ENCODE peak calls at places on chromosomes 7 and 10, in nine cellular contexts. One of them, this sample, is unnamed.

GRCh38 chr7:75039709-75040108 is 33.9 kb downstream of the RCC1L start:
- DNase-seq in transverse colon: no peak
- DNase-seq in AG10803: no peak
- DNase-seq in WERI-Rb-1: peak; percentile 86
- DNase-seq in kidney epithelial cell: no peak
- DNase-seq in OCI-LY7: no peak
- DNase-seq in adipocyte: no peak
- DNase-seq in AG04450: no peak
- DNase-seq in neural progenitor cell: no peak
- DNase-seq in this sample: no peak

GRCh38 chr10:109591631-109592030 is 331.7 kb downstream of the XPNPEP1 start:
- DNase-seq in transverse colon: no peak
- DNase-seq in AG10803: no peak
- DNase-seq in WERI-Rb-1: no peak
- DNase-seq in kidney epithelial cell: no peak
- DNase-seq in OCI-LY7: no peak
- DNase-seq in adipocyte: no peak
- DNase-seq in AG04450: no peak
- DNase-seq in neural progenitor cell: no peak
- DNase-seq in this sample: no peak

GRCh38 chr10:21518629-21519321 is 6.7 kb downstream of the SKIDA1 start:
- DNase-seq in transverse colon: no peak
- DNase-seq in AG10803: no peak
- DNase-seq in WERI-Rb-1: no peak
- DNase-seq in kidney epithelial cell: no peak
- DNase-seq in OCI-LY7: no peak
- DNase-seq in adipocyte: peak; percentile 40
- DNase-seq in AG04450: no peak
- DNase-seq in neural progenitor cell: peak; percentile 65
- DNase-seq in this sample: no peak

GRCh38 chr10:114239994-114240345 is 916 bp downstream of the VWA2 start:
- DNase-seq in transverse colon: no peak
- DNase-seq in AG10803: no peak
- DNase-seq in WERI-Rb-1: no peak
- DNase-seq in kidney epithelial cell: no peak
- DNase-seq in OCI-LY7: no peak
- DNase-seq in adipocyte: no peak
- DNase-seq in AG04450: no peak
- DNase-seq in neural progenitor cell: peak; percentile 29
- DNase-seq in this sample: no peak

GRCh38 chr10:11282156-11282555 is 264.5 kb downstream of the CELF2 start:
- DNase-seq in transverse colon: no peak
- DNase-seq in AG10803: no peak
- DNase-seq in WERI-Rb-1: no peak
- DNase-seq in kidney epithelial cell: no peak
- DNase-seq in OCI-LY7: no peak
- DNase-seq in adipocyte: no peak
- DNase-seq in AG04450: no peak
- DNase-seq in neural progenitor cell: no peak
- DNase-seq in this sample: no peak

GRCh38 chr10:87093461-87094372 is 926 bp downstream of the GLUD1 start:
- DNase-seq in transverse colon: peak; percentile 73
- DNase-seq in AG10803: peak; percentile 25
- DNase-seq in WERI-Rb-1: peak; percentile 68
- DNase-seq in kidney epithelial cell: no peak
- DNase-seq in OCI-LY7: peak; percentile 71
- DNase-seq in adipocyte: peak; percentile 68
- DNase-seq in AG04450: no peak
- DNase-seq in neural progenitor cell: peak; percentile 69
- DNase-seq in this sample: no peak

GRCh38 chr7:2886900-2887299 is 42.8 kb upstream of the GNA12 start:
- DNase-seq in transverse colon: peak; percentile 45
- DNase-seq in AG10803: peak; percentile 71
- DNase-seq in WERI-Rb-1: peak; percentile 73
- DNase-seq in kidney epithelial cell: no peak
- DNase-seq in OCI-LY7: peak; percentile 84
- DNase-seq in adipocyte: peak; percentile 82
- DNase-seq in AG04450: peak; percentile 56
- DNase-seq in neural progenitor cell: peak; percentile 84
- DNase-seq in this sample: peak; percentile 75

GRCh38 chr10:62885656-62886461 is 69.7 kb upstream of the EGR2 start:
- DNase-seq in transverse colon: no peak
- DNase-seq in AG10803: peak; percentile 33
- DNase-seq in WERI-Rb-1: no peak
- DNase-seq in kidney epithelial cell: peak; percentile 18
- DNase-seq in OCI-LY7: no peak
- DNase-seq in adipocyte: peak; percentile 6
- DNase-seq in AG04450: no peak
- DNase-seq in neural progenitor cell: no peak
- DNase-seq in this sample: no peak

GRCh38 chr10:131576341-131577177 is 265.0 kb upstream of the TCERG1L start:
- DNase-seq in transverse colon: no peak
- DNase-seq in AG10803: no peak
- DNase-seq in WERI-Rb-1: no peak
- DNase-seq in kidney epithelial cell: no peak
- DNase-seq in OCI-LY7: no peak
- DNase-seq in adipocyte: no peak
- DNase-seq in AG04450: no peak
- DNase-seq in neural progenitor cell: no peak
- DNase-seq in this sample: no peak

GRCh38 chr10:124722812-124723783 is 21.1 kb downstream of the FAM53B start:
- DNase-seq in transverse colon: peak; percentile 66
- DNase-seq in AG10803: no peak
- DNase-seq in WERI-Rb-1: no peak
- DNase-seq in kidney epithelial cell: no peak
- DNase-seq in OCI-LY7: no peak
- DNase-seq in adipocyte: no peak
- DNase-seq in AG04450: no peak
- DNase-seq in neural progenitor cell: no peak
- DNase-seq in this sample: no peak

GRCh38 chr7:11458736-11459483 is 373.1 kb downstream of the THSD7A start:
- DNase-seq in transverse colon: no peak
- DNase-seq in AG10803: peak; percentile 57
- DNase-seq in WERI-Rb-1: no peak
- DNase-seq in kidney epithelial cell: peak; percentile 54
- DNase-seq in OCI-LY7: no peak
- DNase-seq in adipocyte: peak; percentile 57
- DNase-seq in AG04450: peak; percentile 29
- DNase-seq in neural progenitor cell: no peak
- DNase-seq in this sample: peak; percentile 87

GRCh38 chr7:91875851-91876250 is 4.7 kb downstream of the MTERF1 start:
- DNase-seq in transverse colon: no peak
- DNase-seq in AG10803: peak; percentile 41
- DNase-seq in WERI-Rb-1: no peak
- DNase-seq in kidney epithelial cell: no peak
- DNase-seq in OCI-LY7: no peak
- DNase-seq in adipocyte: peak; percentile 45
- DNase-seq in AG04450: no peak
- DNase-seq in neural progenitor cell: no peak
- DNase-seq in this sample: no peak

GRCh38 chr7:145831616-145832206 is 284.9 kb upstream of the CNTNAP2 start:
- DNase-seq in transverse colon: no peak
- DNase-seq in AG10803: no peak
- DNase-seq in WERI-Rb-1: no peak
- DNase-seq in kidney epithelial cell: no peak
- DNase-seq in OCI-LY7: no peak
- DNase-seq in adipocyte: no peak
- DNase-seq in AG04450: no peak
- DNase-seq in neural progenitor cell: no peak
- DNase-seq in this sample: no peak
- H3K4me3 ChIP-seq in transverse colon: no peak overlapping the region
- H3K4me3 ChIP-seq in AG10803: no peak overlapping the region
- H3K4me3 ChIP-seq in WERI-Rb-1: no peak overlapping the region
- H3K4me3 ChIP-seq in kidney epithelial cell: no peak overlapping the region
- H3K4me3 ChIP-seq in OCI-LY7: no peak overlapping the region
- H3K4me3 ChIP-seq in adipocyte: no peak overlapping the region
- H3K4me3 ChIP-seq in AG04450: no peak overlapping the region
- H3K4me3 ChIP-seq in neural progenitor cell: no peak overlapping the region
- H3K4me3 ChIP-seq in this sample: no peak overlapping the region

DNA sequence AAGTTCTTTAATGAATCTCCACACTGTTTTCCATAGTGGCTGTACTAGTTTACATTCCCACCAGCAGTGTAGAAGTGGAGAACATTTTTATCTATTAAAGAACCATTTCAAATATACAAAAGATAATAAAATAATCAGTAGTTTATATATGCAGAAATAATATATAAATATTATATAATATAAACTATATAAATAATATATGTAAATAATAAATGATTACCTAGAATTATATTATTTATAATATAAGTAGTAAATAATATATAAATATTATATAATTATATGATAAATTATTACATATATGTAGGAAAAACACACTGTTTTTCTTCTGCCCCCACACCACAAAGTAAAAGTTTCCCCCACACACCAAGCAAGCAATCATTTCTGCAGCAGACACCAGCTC is 83.5 kb upstream of the NEUROD6 start:
- DNase-seq in transverse colon: no peak
- DNase-seq in AG10803: no peak
- DNase-seq in WERI-Rb-1: no peak
- DNase-seq in kidney epithelial cell: no peak
- DNase-seq in OCI-LY7: no peak
- DNase-seq in adipocyte: no peak
- DNase-seq in AG04450: no peak
- DNase-seq in neural progenitor cell: no peak
- DNase-seq in this sample: no peak
- H3K4me3 ChIP-seq in transverse colon: no peak overlapping the region
- H3K4me3 ChIP-seq in AG10803: no peak overlapping the region
- H3K4me3 ChIP-seq in WERI-Rb-1: no peak overlapping the region
- H3K4me3 ChIP-seq in kidney epithelial cell: no peak overlapping the region
- H3K4me3 ChIP-seq in OCI-LY7: no peak overlapping the region
- H3K4me3 ChIP-seq in adipocyte: no peak overlapping the region
- H3K4me3 ChIP-seq in AG04450: no peak overlapping the region
- H3K4me3 ChIP-seq in neural progenitor cell: no peak overlapping the region
- H3K4me3 ChIP-seq in this sample: no peak overlapping the region

GRCh38 chr7:14833707-14834106 is 68.8 kb downstream of the DGKB start:
- DNase-seq in transverse colon: no peak
- DNase-seq in AG10803: peak; percentile 33
- DNase-seq in WERI-Rb-1: no peak
- DNase-seq in kidney epithelial cell: no peak
- DNase-seq in OCI-LY7: no peak
- DNase-seq in adipocyte: peak; percentile 30
- DNase-seq in AG04450: no peak
- DNase-seq in neural progenitor cell: no peak
- DNase-seq in this sample: no peak

GRCh38 chr7:14835399-14835798 is 67.2 kb downstream of the DGKB start:
- DNase-seq in transverse colon: no peak
- DNase-seq in AG10803: no peak
- DNase-seq in WERI-Rb-1: no peak
- DNase-seq in kidney epithelial cell: no peak
- DNase-seq in OCI-LY7: no peak
- DNase-seq in adipocyte: no peak
- DNase-seq in AG04450: no peak
- DNase-seq in neural progenitor cell: no peak
- DNase-seq in this sample: no peak

GRCh38 chr7:14836006-14836405 is 66.5 kb downstream of the DGKB start:
- DNase-seq in transverse colon: no peak
- DNase-seq in AG10803: no peak
- DNase-seq in WERI-Rb-1: no peak
- DNase-seq in kidney epithelial cell: no peak
- DNase-seq in OCI-LY7: no peak
- DNase-seq in adipocyte: no peak
- DNase-seq in AG04450: no peak
- DNase-seq in neural progenitor cell: no peak
- DNase-seq in this sample: no peak

GRCh38 chr7:14834888-14835287 is 67.7 kb downstream of the DGKB start:
- DNase-seq in transverse colon: no peak
- DNase-seq in AG10803: no peak
- DNase-seq in WERI-Rb-1: no peak
- DNase-seq in kidney epithelial cell: no peak
- DNase-seq in OCI-LY7: no peak
- DNase-seq in adipocyte: peak; percentile 69
- DNase-seq in AG04450: no peak
- DNase-seq in neural progenitor cell: no peak
- DNase-seq in this sample: no peak

GRCh38 chr7:14834456-14834855 is 68.1 kb downstream of the DGKB start:
- DNase-seq in transverse colon: no peak
- DNase-seq in AG10803: peak; percentile 93
- DNase-seq in WERI-Rb-1: no peak
- DNase-seq in kidney epithelial cell: no peak
- DNase-seq in OCI-LY7: no peak
- DNase-seq in adipocyte: peak; percentile 63
- DNase-seq in AG04450: no peak
- DNase-seq in neural progenitor cell: no peak
- DNase-seq in this sample: peak; percentile 78
- H3K4me3 ChIP-seq in transverse colon: no peak overlapping the region
- H3K4me3 ChIP-seq in AG10803: no peak overlapping the region
- H3K4me3 ChIP-seq in WERI-Rb-1: no peak overlapping the region
- H3K4me3 ChIP-seq in kidney epithelial cell: no peak overlapping the region
- H3K4me3 ChIP-seq in OCI-LY7: no peak overlapping the region
- H3K4me3 ChIP-seq in adipocyte: peak overlapping the region; percentile 48
- H3K4me3 ChIP-seq in AG04450: no peak overlapping the region
- H3K4me3 ChIP-seq in neural progenitor cell: no peak overlapping the region
- H3K4me3 ChIP-seq in this sample: no peak overlapping the region

GRCh38 chr7:93219877-93220276 is 6.4 kb downstream of the HEPACAM2 start:
- DNase-seq in transverse colon: no peak
- DNase-seq in AG10803: no peak
- DNase-seq in WERI-Rb-1: no peak
- DNase-seq in kidney epithelial cell: no peak
- DNase-seq in OCI-LY7: no peak
- DNase-seq in adipocyte: no peak
- DNase-seq in AG04450: no peak
- DNase-seq in neural progenitor cell: no peak
- DNase-seq in this sample: no peak
- H3K4me3 ChIP-seq in transverse colon: no peak overlapping the region
- H3K4me3 ChIP-seq in AG10803: no peak overlapping the region
- H3K4me3 ChIP-seq in WERI-Rb-1: no peak overlapping the region
- H3K4me3 ChIP-seq in kidney epithelial cell: no peak overlapping the region
- H3K4me3 ChIP-seq in OCI-LY7: no peak overlapping the region
- H3K4me3 ChIP-seq in adipocyte: no peak overlapping the region
- H3K4me3 ChIP-seq in AG04450: no peak overlapping the region
- H3K4me3 ChIP-seq in neural progenitor cell: no peak overlapping the region
- H3K4me3 ChIP-seq in this sample: no peak overlapping the region